ENCODE peak calls at places on chromosomes 12 and 14, in six cellular contexts. One of them, this sample, is unnamed.

GRCh38 chr14:82112210-82112839 is 578.7 kb upstream of the SEL1L start:
- DNase-seq in amniotic stem cell: no peak
- DNase-seq in RWPE1: no peak
- DNase-seq in Right ventricle myocardium superior: no peak
- DNase-seq in NCI-H526 treated with DMSO at 0.1 percent for 48 hours: no peak
- DNase-seq in EL: no peak
- DNase-seq in this sample: no peak

GRCh38 chr12:62210422-62210821 is 49.8 kb upstream of the USP15 start:
- DNase-seq in amniotic stem cell: peak; percentile 32
- DNase-seq in RWPE1: peak; percentile 27
- DNase-seq in Right ventricle myocardium superior: peak; percentile 57
- DNase-seq in NCI-H526 treated with DMSO at 0.1 percent for 48 hours: no peak
- DNase-seq in EL: peak; percentile 26
- DNase-seq in this sample: no peak

GRCh38 chr14:23327947-23328744 is 6.9 kb downstream of the PABPN1 start:
- DNase-seq in amniotic stem cell: peak; percentile 65
- DNase-seq in RWPE1: peak; percentile 76
- DNase-seq in Right ventricle myocardium superior: no peak
- DNase-seq in NCI-H526 treated with DMSO at 0.1 percent for 48 hours: peak; percentile 57
- DNase-seq in EL: peak; percentile 73
- DNase-seq in this sample: peak; percentile 63

GRCh38 chr14:72476657-72477499 is 417.0 kb downstream of the DPF3 start:
- DNase-seq in amniotic stem cell: no peak
- DNase-seq in RWPE1: peak; percentile 28
- DNase-seq in Right ventricle myocardium superior: peak; percentile 63
- DNase-seq in NCI-H526 treated with DMSO at 0.1 percent for 48 hours: no peak
- DNase-seq in EL: peak; percentile 94
- DNase-seq in this sample: no peak

GRCh38 chr12:75705749-75706719 is 194.6 kb upstream of the KRR1 start:
- DNase-seq in amniotic stem cell: peak; percentile 82
- DNase-seq in RWPE1: no peak
- DNase-seq in Right ventricle myocardium superior: peak; percentile 51
- DNase-seq in NCI-H526 treated with DMSO at 0.1 percent for 48 hours: no peak
- DNase-seq in EL: peak; percentile 95
- DNase-seq in this sample: peak; percentile 99

GRCh38 chr12:51262758-51263177 is 7.4 kb downstream of the SMAGP start:
- DNase-seq in amniotic stem cell: no peak
- DNase-seq in RWPE1: no peak
- DNase-seq in Right ventricle myocardium superior: no peak
- DNase-seq in NCI-H526 treated with DMSO at 0.1 percent for 48 hours: peak; percentile 14
- DNase-seq in EL: peak; percentile 73
- DNase-seq in this sample: no peak

GRCh38 chr14:64758025-64758521 is 53.8 kb downstream of the PLEKHG3 start:
- DNase-seq in amniotic stem cell: no peak
- DNase-seq in RWPE1: no peak
- DNase-seq in Right ventricle myocardium superior: no peak
- DNase-seq in NCI-H526 treated with DMSO at 0.1 percent for 48 hours: no peak
- DNase-seq in EL: peak; percentile 41
- DNase-seq in this sample: no peak

GRCh38 chr14:101823511-101824120 is 62.1 kb downstream of the PPP2R5C start:
- DNase-seq in amniotic stem cell: no peak
- DNase-seq in RWPE1: no peak
- DNase-seq in Right ventricle myocardium superior: no peak
- DNase-seq in NCI-H526 treated with DMSO at 0.1 percent for 48 hours: no peak
- DNase-seq in EL: no peak
- DNase-seq in this sample: no peak

GRCh38 chr14:104367811-104368750 is 211.5 kb upstream of the C14orf180 start:
- DNase-seq in amniotic stem cell: no peak
- DNase-seq in RWPE1: no peak
- DNase-seq in Right ventricle myocardium superior: peak; percentile 15
- DNase-seq in NCI-H526 treated with DMSO at 0.1 percent for 48 hours: no peak
- DNase-seq in EL: no peak
- DNase-seq in this sample: no peak

GRCh38 chr14:103735022-103735421 is 19.4 kb downstream of the ZFYVE21 start:
- DNase-seq in amniotic stem cell: no peak
- DNase-seq in RWPE1: no peak
- DNase-seq in Right ventricle myocardium superior: no peak
- DNase-seq in NCI-H526 treated with DMSO at 0.1 percent for 48 hours: no peak
- DNase-seq in EL: no peak
- DNase-seq in this sample: no peak

GRCh38 chr12:103855036-103855712 is 14.1 kb upstream of the NT5DC3 start:
- DNase-seq in amniotic stem cell: no peak
- DNase-seq in RWPE1: no peak
- DNase-seq in Right ventricle myocardium superior: no peak
- DNase-seq in NCI-H526 treated with DMSO at 0.1 percent for 48 hours: no peak
- DNase-seq in EL: peak; percentile 76
- DNase-seq in this sample: peak; percentile 30

GRCh38 chr12:57085999-57086950 is 2.6 kb upstream of the NAB2 start:
- DNase-seq in amniotic stem cell: peak; percentile 48
- DNase-seq in RWPE1: peak; percentile 48
- DNase-seq in Right ventricle myocardium superior: peak; percentile 83
- DNase-seq in NCI-H526 treated with DMSO at 0.1 percent for 48 hours: peak; percentile 57
- DNase-seq in EL: peak; percentile 81
- DNase-seq in this sample: no peak

GRCh38 chr12:31235868-31236395 is 90.0 kb downstream of the SINHCAF start:
- DNase-seq in amniotic stem cell: no peak
- DNase-seq in RWPE1: no peak
- DNase-seq in Right ventricle myocardium superior: no peak
- DNase-seq in NCI-H526 treated with DMSO at 0.1 percent for 48 hours: no peak
- DNase-seq in EL: no peak
- DNase-seq in this sample: no peak

GRCh38 chr14:29310757-29311156 is 544.2 kb downstream of the FOXG1 start:
- DNase-seq in amniotic stem cell: peak; percentile 36
- DNase-seq in RWPE1: peak; percentile 26
- DNase-seq in Right ventricle myocardium superior: no peak
- DNase-seq in NCI-H526 treated with DMSO at 0.1 percent for 48 hours: no peak
- DNase-seq in EL: peak; percentile 83
- DNase-seq in this sample: no peak

GRCh38 chr12:93135286-93136239 is 206.5 kb upstream of the EEA1 start:
- DNase-seq in amniotic stem cell: no peak
- DNase-seq in RWPE1: no peak
- DNase-seq in Right ventricle myocardium superior: no peak
- DNase-seq in NCI-H526 treated with DMSO at 0.1 percent for 48 hours: peak; percentile 64
- DNase-seq in EL: no peak
- DNase-seq in this sample: no peak

GRCh38 chr12:117674763-117675162 is 294.0 kb downstream of the KSR2 start:
- DNase-seq in amniotic stem cell: no peak
- DNase-seq in RWPE1: no peak
- DNase-seq in Right ventricle myocardium superior: no peak
- DNase-seq in NCI-H526 treated with DMSO at 0.1 percent for 48 hours: no peak
- DNase-seq in EL: no peak
- DNase-seq in this sample: no peak

GRCh38 chr12:111758120-111758561 is 8.6 kb upstream of the ALDH2 start:
- DNase-seq in amniotic stem cell: no peak
- DNase-seq in RWPE1: no peak
- DNase-seq in Right ventricle myocardium superior: peak; percentile 83
- DNase-seq in NCI-H526 treated with DMSO at 0.1 percent for 48 hours: no peak
- DNase-seq in EL: no peak
- DNase-seq in this sample: no peak

GRCh38 chr14:41668346-41668745 is 61.7 kb downstream of the LRFN5 start:
- DNase-seq in amniotic stem cell: no peak
- DNase-seq in RWPE1: no peak
- DNase-seq in Right ventricle myocardium superior: no peak
- DNase-seq in NCI-H526 treated with DMSO at 0.1 percent for 48 hours: no peak
- DNase-seq in EL: no peak
- DNase-seq in this sample: no peak

GRCh38 chr14:23445773-23446172 is 10.3 kb upstream of the MYH7 start:
- DNase-seq in amniotic stem cell: no peak
- DNase-seq in RWPE1: no peak
- DNase-seq in Right ventricle myocardium superior: no peak
- DNase-seq in NCI-H526 treated with DMSO at 0.1 percent for 48 hours: no peak
- DNase-seq in EL: no peak
- DNase-seq in this sample: no peak

GRCh38 chr12:71194657-71195056 is 36.9 kb upstream of the TSPAN8 start:
- DNase-seq in amniotic stem cell: no peak
- DNase-seq in RWPE1: no peak
- DNase-seq in Right ventricle myocardium superior: no peak
- DNase-seq in NCI-H526 treated with DMSO at 0.1 percent for 48 hours: peak; percentile 24
- DNase-seq in EL: no peak
- DNase-seq in this sample: no peak

GRCh38 chr12:132251741-132252490 is 77.5 kb downstream of the GALNT9 start:
- DNase-seq in amniotic stem cell: no peak
- DNase-seq in RWPE1: no peak
- DNase-seq in Right ventricle myocardium superior: peak; percentile 30
- DNase-seq in NCI-H526 treated with DMSO at 0.1 percent for 48 hours: no peak
- DNase-seq in EL: no peak
- DNase-seq in this sample: no peak

GRCh38 chr14:51304428-51304827 is 64.4 kb downstream of the TMX1 start:
- DNase-seq in amniotic stem cell: no peak
- DNase-seq in RWPE1: no peak
- DNase-seq in Right ventricle myocardium superior: no peak
- DNase-seq in NCI-H526 treated with DMSO at 0.1 percent for 48 hours: no peak
- DNase-seq in EL: peak; percentile 76
- DNase-seq in this sample: no peak

GRCh38 chr14:38877744-38878388 is 225.2 kb downstream of the SEC23A start:
- DNase-seq in amniotic stem cell: no peak
- DNase-seq in RWPE1: no peak
- DNase-seq in Right ventricle myocardium superior: no peak
- DNase-seq in NCI-H526 treated with DMSO at 0.1 percent for 48 hours: no peak
- DNase-seq in EL: no peak
- DNase-seq in this sample: no peak

GRCh38 chr12:90253142-90253541 is 544.5 kb upstream of the ATP2B1 start:
- DNase-seq in amniotic stem cell: no peak
- DNase-seq in RWPE1: no peak
- DNase-seq in Right ventricle myocardium superior: no peak
- DNase-seq in NCI-H526 treated with DMSO at 0.1 percent for 48 hours: no peak
- DNase-seq in EL: no peak
- DNase-seq in this sample: no peak

GRCh38 chr14:75457648-75458165 is 29.9 kb downstream of the JDP2 start:
- DNase-seq in amniotic stem cell: no peak
- DNase-seq in RWPE1: no peak
- DNase-seq in Right ventricle myocardium superior: no peak
- DNase-seq in NCI-H526 treated with DMSO at 0.1 percent for 48 hours: no peak
- DNase-seq in EL: no peak
- DNase-seq in this sample: no peak

GRCh38 chr12:55717397-55718007 is 1.7 kb downstream of the BLOC1S1 start:
- DNase-seq in amniotic stem cell: no peak
- DNase-seq in RWPE1: peak; percentile 84
- DNase-seq in Right ventricle myocardium superior: peak; percentile 40
- DNase-seq in NCI-H526 treated with DMSO at 0.1 percent for 48 hours: no peak
- DNase-seq in EL: peak; percentile 81
- DNase-seq in this sample: no peak

GRCh38 chr12:59626382-59626781 is 30.6 kb downstream of the SLC16A7 start:
- DNase-seq in amniotic stem cell: no peak
- DNase-seq in RWPE1: peak; percentile 16
- DNase-seq in Right ventricle myocardium superior: no peak
- DNase-seq in NCI-H526 treated with DMSO at 0.1 percent for 48 hours: no peak
- DNase-seq in EL: peak; percentile 62
- DNase-seq in this sample: no peak

This sample was measured in AG04450.